ENCODE peak calls at places on chromosomes 12 and 14, in seven cellular contexts. P, J, V, I, W, F and E are unnamed samples.

GRCh38 chr12:88153959-88154358 is 11.9 kb downstream of the TMTC3 start:
- DNase-seq in W (peak; percentile 70), P (no peak), F (peak; percentile 20), J (no peak), V (no peak), I (no peak), E (no peak)

GRCh38 chr12:88062464-88062863 is 33.3 kb upstream of the C12orf50 start:
- DNase-seq in J (no peak), I (no peak), P (no peak), F (no peak), W (no peak), V (no peak), E (no peak)

GRCh38 chr14:61965030-61965745 is 203.0 kb downstream of the SNAPC1 start:
- DNase-seq in W (peak; percentile 97), I (no peak), F (peak; percentile 90), V (no peak), P (peak; percentile 94), J (no peak), E (no peak)

GRCh38 chr14:93150227-93151206 is 34.2 kb downstream of the MOAP1 start:
- DNase-seq in J (no peak), P (peak; percentile 83), F (no peak), I (peak; percentile 45), V (peak; percentile 54), W (no peak), E (no peak)

GRCh38 chr14:69592923-69593677 is 18.3 kb upstream of the SUSD6 start:
- DNase-seq in W (peak; percentile 69), P (no peak), J (no peak), F (peak; percentile 70), I (no peak), V (no peak), E (no peak)

GRCh38 chr12:11663128-11663527 is 13.7 kb downstream of the ETV6 start:
- DNase-seq in J (no peak), V (no peak), P (no peak), F (no peak), I (no peak), W (no peak), E (no peak)

GRCh38 chr12:100141998-100142850 is 450 bp downstream of the BLTP3B start:
- DNase-seq in W (no peak), I (peak; percentile 91), F (no peak), J (peak; percentile 72), V (peak; percentile 75), P (no peak), E (peak; percentile 40)

GRCh38 chr12:57280234-57281062 is 29.5 kb upstream of the STAC3 start:
- DNase-seq in V (peak; percentile 39), W (peak; percentile 99), I (no peak), P (peak; percentile 89), J (peak; percentile 51), F (peak; percentile 91), E (no peak)

GRCh38 chr14:44657153-44657552 is 150.1 kb upstream of the FSCB start:
- DNase-seq in W (no peak), F (no peak), I (no peak), P (no peak), J (no peak), V (no peak), E (no peak)

GRCh38 chr14:97626088-97626487 is 828.9 kb downstream of the VRK1 start:
- DNase-seq in P (no peak), W (no peak), I (no peak), V (no peak), J (no peak), F (no peak), E (no peak)

GRCh38 chr14:96741151-96741977 is 55.8 kb upstream of the VRK1 start:
- DNase-seq in W (peak; percentile 15), F (no peak), V (peak; percentile 68), P (peak; percentile 37), I (peak; percentile 95), J (peak; percentile 64), E (no peak)

GRCh38 chr12:19033244-19033643 is 96.3 kb upstream of the PLEKHA5 start:
- DNase-seq in W (no peak), J (no peak), F (no peak), I (no peak), V (no peak), P (no peak), E (no peak)

GRCh38 chr14:21233457-21234076 is 35.7 kb downstream of the HNRNPC start:
- DNase-seq in V (no peak), J (peak; percentile 58), F (no peak), P (no peak), I (no peak), W (no peak), E (no peak)

GRCh38 chr12:105107497-105108371 is at the start of gene WASHC4:
- DNase-seq in W (peak; percentile 85), I (peak; percentile 100), F (peak; percentile 47), J (peak; percentile 96), P (peak; percentile 94), V (peak; percentile 94), E (peak; percentile 95)

GRCh38 chr14:92425101-92425500 is 88.5 kb upstream of the RIN3 start:
- DNase-seq in J (no peak), F (no peak), V (no peak), I (no peak), P (peak; percentile 36), W (peak; percentile 52), E (no peak)

GRCh38 chr12:79874665-79875064 is 60.2 kb downstream of the PPP1R12A start:
- DNase-seq in I (no peak), F (no peak), J (peak; percentile 80), P (no peak), V (no peak), W (no peak), E (no peak)

GRCh38 chr12:131028587-131029338 is 75.1 kb downstream of the ADGRD1 start:
- DNase-seq in V (no peak), J (no peak), F (no peak), I (peak; percentile 79), W (no peak), P (no peak), E (no peak)

GRCh38 chr12:88418856-88419497 is 161.3 kb downstream of the KITLG start:
- DNase-seq in W (peak; percentile 73), J (no peak), F (no peak), P (no peak), I (no peak), V (no peak), E (no peak)

GRCh38 chr12:68056300-68056699 is 67.1 kb downstream of the IFNG-AS1 start:
- DNase-seq in W (no peak), F (no peak), I (no peak), V (no peak), J (no peak), P (no peak), E (no peak)

GRCh38 chr14:64891839-64892375 is 12.2 kb upstream of the SPTB start:
- DNase-seq in V (no peak), J (peak; percentile 80), F (peak; percentile 34), P (peak; percentile 43), I (no peak), W (peak; percentile 77), E (no peak)

GRCh38 chr12:62834971-62835547 is 99.9 kb downstream of the PPM1H start:
- DNase-seq in I (no peak), W (peak; percentile 31), J (no peak), V (no peak), P (peak; percentile 20), F (no peak), E (no peak)

GRCh38 chr12:54988402-54989054 is 4.0 kb upstream of the TESPA1 start:
- DNase-seq in F (no peak), V (peak; percentile 71), P (no peak), J (no peak), I (peak; percentile 83), W (peak; percentile 15), E (no peak)

GRCh38 chr12:102879-103168 is 36.3 kb downstream of the IQSEC3 start:
- DNase-seq in F (no peak), W (no peak), I (no peak), V (no peak), J (no peak), P (no peak), E (no peak)

GRCh38 chr14:88914956-88915355 is 90.5 kb downstream of the TTC8 start:
- DNase-seq in W (no peak), I (no peak), P (no peak), V (no peak), F (no peak), J (no peak), E (no peak)

GRCh38 chr14:80518173-80518572 is 306.9 kb upstream of the DIO2 start:
- DNase-seq in W (no peak), I (no peak), F (no peak), J (no peak), V (no peak), P (no peak), E (no peak)

GRCh38 chr12:11812558-11813421 is 163.3 kb downstream of the ETV6 start:
- DNase-seq in P (peak; percentile 36), J (peak; percentile 70), I (peak; percentile 82), V (no peak), W (peak; percentile 27), F (no peak), E (peak; percentile 49)

GRCh38 chr14:64971890-64972785 is at the start of gene RAB15:
- DNase-seq in P (peak; percentile 20), I (peak; percentile 87), J (peak; percentile 57), F (no peak), V (peak; percentile 48), W (peak; percentile 6), E (peak; percentile 66)

GRCh38 chr12:33609910-33610309 is 170.3 kb upstream of the SYT10 start:
- DNase-seq in V (no peak), P (no peak), F (no peak), W (no peak), I (no peak), J (no peak), E (no peak)

GRCh38 chr14:100828448-100828834 is 2.5 kb downstream of the MEG3 start:
- DNase-seq in V (no peak), J (no peak), I (no peak), W (no peak), F (no peak), P (no peak), E (no peak)

DNA sequence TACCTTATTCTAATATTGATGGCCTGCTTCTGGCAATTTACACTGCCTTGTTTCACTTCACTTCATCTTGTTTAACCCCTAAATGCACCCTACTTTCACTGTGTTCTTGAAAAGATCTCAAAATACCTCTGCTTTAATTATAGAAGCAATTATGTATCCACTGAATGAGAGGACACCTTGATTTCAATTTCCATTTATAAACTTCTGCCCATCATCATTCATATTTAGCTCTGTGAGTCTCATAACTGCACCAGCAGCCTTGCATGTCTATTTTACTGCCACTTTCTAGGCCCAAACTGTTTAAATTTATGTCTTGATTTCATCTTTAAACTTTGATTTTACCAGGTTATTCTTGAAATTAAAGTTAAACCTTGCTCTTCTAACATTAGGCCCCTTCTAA is 7.1 kb upstream of the DNAAF2 start:
- DNase-seq in I (no peak), F (no peak), J (no peak), W (no peak), V (no peak), P (no peak), E (no peak)
- H3K27ac ChIP-seq in I (no peak overlapping the region), F (no peak overlapping the region), J (peak overlapping the region; percentile 78), W (no peak overlapping the region), V (peak overlapping the region; percentile 72), P (no peak overlapping the region), E (no peak overlapping the region)

GRCh38 chr12:75560167-75560566 is 48.8 kb upstream of the KRR1 start:
- DNase-seq in J (peak; percentile 17), V (no peak), I (no peak), F (no peak), P (peak; percentile 56), W (peak; percentile 63), E (no peak)
- TF ChIP-seq CTCF in J (peak; percentile 56), V (no peak), I (no peak), F (peak; percentile 49), P (peak; percentile 68), W (peak; percentile 51), E (peak; percentile 25)

GRCh38 chr12:122965356-122965755 is 907 bp downstream of the ABCB9 start:
- DNase-seq in P (no peak), J (no peak), V (no peak), W (no peak), F (no peak), I (no peak), E (no peak)
- H3K27ac ChIP-seq in P (peak overlapping the region; percentile 18), J (no peak overlapping the region), V (no peak overlapping the region), W (no peak overlapping the region), F (no peak overlapping the region), I (no peak overlapping the region), E (no peak overlapping the region)

GRCh38 chr14:29273513-29273912 is 506.9 kb downstream of the FOXG1 start:
- DNase-seq in W (no peak), J (peak; percentile 24), I (no peak), P (no peak), F (no peak), V (no peak), E (no peak)
- TF ChIP-seq CTCF in W (no peak), J (no peak), I (no peak), P (no peak), F (no peak), V (no peak), E (no peak)